ENCODE peak calls at places on chromosomes 12 and 14, in seven cellular contexts. T is hepatocyte; D is HepG2; P is heart left ventricle; F is esophagus squamous epithelium; W is CD4-positive, alpha-beta T cell; U is HCT116. N is an unnamed sample.

GRCh38 chr14:76698191-76698590 is 63.1 kb upstream of the VASH1 start:
- DNase-seq in T (no peak), D (no peak), P (peak; percentile 4), F (no peak), W (no peak), U (no peak), N (peak; percentile 26)

GRCh38 chr12:106841471-106842302 is 67.2 kb downstream of the RIC8B start:
- DNase-seq in T (peak; percentile 61), D (peak; percentile 30), P (peak; percentile 22), F (no peak), W (peak; percentile 5), U (peak; percentile 31), N (peak; percentile 66)

GRCh38 chr12:41167701-41168100 is 20.4 kb upstream of the PDZRN4 start:
- DNase-seq in T (no peak), D (no peak), P (no peak), F (no peak), W (no peak), U (no peak), N (no peak)

GRCh38 chr12:47165934-47166333 is 86.2 kb upstream of the AMIGO2 start:
- DNase-seq in T (no peak), D (no peak), P (no peak), F (no peak), W (no peak), U (no peak), N (peak; percentile 55)

GRCh38 chr12:107598906-107599305 is 86.7 kb upstream of the PWP1 start:
- DNase-seq in T (no peak), D (no peak), P (no peak), F (no peak), W (no peak), U (no peak), N (no peak)

GRCh38 chr12:41967668-41968649 is 176.7 kb downstream of the GXYLT1 start:
- DNase-seq in T (peak; percentile 21), D (no peak), P (no peak), F (no peak), W (no peak), U (no peak), N (peak; percentile 95)

GRCh38 chr14:63493246-63493645 is 49.9 kb downstream of the PPP2R5E start:
- DNase-seq in T (peak; percentile 23), D (no peak), P (no peak), F (no peak), W (no peak), U (peak; percentile 10), N (peak; percentile 67)

GRCh38 chr12:46983959-46984833 is 95.2 kb upstream of the PCED1B start:
- DNase-seq in T (peak; percentile 71), D (peak; percentile 51), P (no peak), F (no peak), W (peak; percentile 3), U (peak; percentile 56), N (peak; percentile 87)

GRCh38 chr14:52131640-52132320 is 62.9 kb upstream of the NID2 start:
- DNase-seq in T (peak; percentile 95), D (peak; percentile 80), P (peak; percentile 88), F (no peak), W (peak; percentile 4), U (peak; percentile 87), N (peak; percentile 93)

GRCh38 chr12:12331896-12332295 is 18.1 kb downstream of the MANSC1 start:
- DNase-seq in T (peak; percentile 50), D (no peak), P (no peak), F (no peak), W (no peak), U (no peak), N (no peak)

GRCh38 chr12:111598637-111599458 is at the start of gene ATXN2:
- DNase-seq in T (peak; percentile 83), D (no peak), P (peak; percentile 80), F (no peak), W (peak; percentile 62), U (no peak), N (peak; percentile 91)

GRCh38 chr14:37131205-37131604 is 41.2 kb downstream of the SLC25A21 start:
- DNase-seq in T (no peak), D (no peak), P (no peak), F (no peak), W (no peak), U (no peak), N (no peak)

GRCh38 chr14:88584451-88584850 is 21.6 kb downstream of the ZC3H14 start:
- DNase-seq in T (no peak), D (no peak), P (no peak), F (no peak), W (no peak), U (no peak), N (no peak)

GRCh38 chr12:53053223-53054111 is 3.6 kb downstream of the TNS2 start:
- DNase-seq in T (peak; percentile 86), D (peak; percentile 77), P (no peak), F (no peak), W (peak; percentile 31), U (peak; percentile 73), N (peak; percentile 98)

GRCh38 chr14:76773188-76773885 is 12.1 kb downstream of the VASH1 start:
- DNase-seq in T (peak; percentile 83), D (peak; percentile 41), P (peak; percentile 56), F (no peak), W (no peak), U (no peak), N (peak; percentile 72)

GRCh38 chr14:59582161-59582560 is 5.5 kb upstream of the CCDC175 start:
- DNase-seq in T (no peak), D (no peak), P (no peak), F (no peak), W (no peak), U (no peak), N (no peak)

GRCh38 chr14:60515696-60516284 is 6.8 kb downstream of the SIX6 start:
- DNase-seq in T (no peak), D (no peak), P (no peak), F (no peak), W (no peak), U (no peak), N (peak; percentile 91)

GRCh38 chr14:50892255-50892654 is 20.4 kb downstream of the ABHD12B start:
- DNase-seq in T (no peak), D (peak; percentile 72), P (no peak), F (no peak), W (no peak), U (no peak), N (peak; percentile 86)

GRCh38 chr12:13534645-13535398 is 338.3 kb downstream of the EMP1 start:
- DNase-seq in T (peak; percentile 80), D (peak; percentile 39), P (peak; percentile 49), F (no peak), W (no peak), U (peak; percentile 51), N (peak; percentile 99)

GRCh38 chr14:51789631-51790030 is 70.8 kb upstream of the GNG2 start:
- DNase-seq in T (no peak), D (no peak), P (no peak), F (no peak), W (no peak), U (peak; percentile 31), N (no peak)

GRCh38 chr12:88200029-88200428 is 57.9 kb downstream of the TMTC3 start:
- DNase-seq in T (no peak), D (no peak), P (no peak), F (no peak), W (no peak), U (no peak), N (no peak)

GRCh38 chr12:53725824-53726223 is 1.4 kb downstream of the CALCOCO1 start:
- DNase-seq in T (no peak), D (no peak), P (no peak), F (no peak), W (no peak), U (no peak), N (no peak)

DNA sequence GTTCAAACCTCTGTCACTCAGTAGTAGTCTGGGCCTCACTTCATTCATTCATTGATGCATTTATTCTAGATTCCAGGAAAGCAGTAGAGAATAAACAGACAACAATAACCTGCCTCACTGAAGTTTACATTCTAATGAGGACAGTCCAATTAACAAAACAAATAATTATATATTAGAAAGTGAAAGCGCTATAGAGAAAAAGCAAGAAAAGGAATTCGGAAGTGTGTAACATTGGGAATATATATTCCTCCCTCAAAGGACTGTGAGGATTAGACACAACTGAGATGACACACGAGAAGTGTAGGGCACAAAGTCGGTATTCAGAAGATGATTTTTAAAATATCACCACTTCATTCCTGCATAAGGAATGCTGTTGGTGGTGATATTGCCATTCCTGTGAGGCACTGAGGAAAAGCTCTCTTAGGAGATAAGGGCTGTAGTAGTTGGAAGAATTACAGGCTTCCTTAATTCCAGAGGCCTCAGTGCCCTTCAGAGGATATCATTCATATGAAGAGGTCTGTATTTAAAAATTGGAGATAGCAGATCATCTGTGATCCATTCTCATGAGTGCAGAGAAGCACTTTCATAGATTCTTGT is 3.9 kb upstream of the DUSP6 start:
- DNase-seq in T (no peak), D (no peak), P (no peak), F (no peak), W (no peak), U (no peak), N (no peak)
- H3K27ac ChIP-seq in T (peak overlapping the region; percentile 99), D (peak overlapping the region; percentile 99), P (no peak overlapping the region), F (no peak overlapping the region), W (no peak overlapping the region), U (no peak overlapping the region), N (no peak overlapping the region)

DNA sequence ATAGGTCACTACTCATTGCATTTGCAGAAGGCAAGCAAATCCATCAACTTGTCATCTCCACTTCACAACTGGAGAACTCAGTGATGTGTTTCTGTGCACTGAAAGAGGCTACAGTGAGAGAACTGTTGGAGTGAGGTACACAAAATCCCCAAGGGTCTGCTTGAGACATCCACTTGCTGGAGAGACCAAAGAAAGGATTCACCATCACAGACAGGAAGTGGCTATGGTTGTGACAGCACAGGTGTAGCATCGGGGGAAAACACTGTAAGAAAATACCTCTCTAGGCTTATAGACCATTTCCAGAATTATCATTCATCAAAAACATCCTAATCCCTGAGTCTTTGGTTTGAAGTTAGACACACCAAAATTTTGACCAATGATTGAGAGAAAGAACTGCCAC is 201.3 kb upstream of the OR4E1 start:
- DNase-seq in T (no peak), D (no peak), P (no peak), F (no peak), W (no peak), U (no peak), N (no peak)
- H3K27me3 ChIP-seq in T (peaks cover 4% of the 10 kb centered on the region), D (no peaks in the 10 kb centered on the region), P (no peaks in the 10 kb centered on the region), F (no peaks in the 10 kb centered on the region), W (no peaks in the 10 kb centered on the region), U (peaks cover 48% of the 10 kb centered on the region), N (peaks cover 14% of the 10 kb centered on the region)

GRCh38 chr12:98351089-98351488 is 164.3 kb upstream of the TMPO start:
- DNase-seq in T (no peak), D (no peak), P (no peak), F (no peak), W (no peak), U (no peak), N (peak; percentile 7)

GRCh38 chr12:98354520-98354919 is 160.9 kb upstream of the TMPO start:
- DNase-seq in T (no peak), D (no peak), P (no peak), F (no peak), W (no peak), U (no peak), N (no peak)

GRCh38 chr12:98352835-98353234 is 162.6 kb upstream of the TMPO start:
- DNase-seq in T (no peak), D (no peak), P (no peak), F (no peak), W (no peak), U (no peak), N (no peak)

GRCh38 chr12:98355322-98355721 is 160.1 kb upstream of the TMPO start:
- DNase-seq in T (no peak), D (no peak), P (no peak), F (no peak), W (no peak), U (no peak), N (no peak)

GRCh38 chr12:98352218-98352811 is 163.1 kb upstream of the TMPO start:
- DNase-seq in T (peak; percentile 43), D (peak; percentile 10), P (no peak), F (no peak), W (no peak), U (peak; percentile 18), N (peak; percentile 62)
- H3K27ac ChIP-seq in T (peak overlapping the region; percentile 56), D (no peak overlapping the region), P (no peak overlapping the region), F (no peak overlapping the region), W (no peak overlapping the region), U (no peak overlapping the region), N (peak overlapping the region; percentile 0)

GRCh38 chr12:5022030-5022429 is 21.6 kb upstream of the KCNA5 start:
- DNase-seq in T (no peak), D (no peak), P (no peak), F (no peak), W (no peak), U (no peak), N (no peak)
- H3K27me3 ChIP-seq in T (peaks cover 13% of the 10 kb centered on the region), D (peaks cover 17% of the 10 kb centered on the region), P (no peaks in the 10 kb centered on the region), F (no peaks in the 10 kb centered on the region), W (peaks cover 3% of the 10 kb centered on the region), U (peaks cover 39% of the 10 kb centered on the region), N (peaks cover 7% of the 10 kb centered on the region)

N was measured in endodermal cell.